ENCODE peak calls at places on chromosomes 16 and 17, in five cellular contexts. I is A549, J is left ventricle myocardium inferior, K is PC-3, L is uterus. W is an unnamed sample.

GRCh38 chr16:30870904-30871303 is 23.0 kb downstream of the BCL7C start:
- DNase-seq in I (no peak), J (no peak), K (no peak), L (no peak), W (no peak)

GRCh38 chr16:11250091-11250785 is 5.8 kb downstream of the SOCS1 start:
- DNase-seq in I (no peak), J (no peak), K (peak; percentile 19), L (no peak), W (no peak)

GRCh38 chr16:5865231-5865630 is 767.6 kb upstream of the EEF2KMT start:
- DNase-seq in I (no peak), J (no peak), K (no peak), L (no peak), W (no peak)

GRCh38 chr17:1773755-1774181 is 11.9 kb downstream of the SERPINF1 start:
- DNase-seq in I (no peak), J (no peak), K (no peak), L (peak; percentile 65), W (no peak)

GRCh38 chr16:1057252-1057932 is 15.2 kb upstream of the SSTR5 start:
- DNase-seq in I (peak; percentile 63), J (no peak), K (peak; percentile 44), L (no peak), W (no peak)

GRCh38 chr17:1870592-1870991 is 40.8 kb downstream of the RPA1 start:
- DNase-seq in I (no peak), J (no peak), K (no peak), L (no peak), W (no peak)

GRCh38 chr17:57662644-57663308 is 82.3 kb downstream of the CCDC182 start:
- DNase-seq in I (peak; percentile 37), J (peak; percentile 96), K (peak; percentile 100), L (peak; percentile 96), W (peak; percentile 97)

GRCh38 chr17:40751065-40751464 is 4.1 kb downstream of the KRT25 start:
- DNase-seq in I (no peak), J (no peak), K (no peak), L (no peak), W (no peak)

GRCh38 chr17:66967867-66968543 is 3.5 kb downstream of the CACNG4 start:
- DNase-seq in I (no peak), J (no peak), K (no peak), L (no peak), W (no peak)

GRCh38 chr16:337437-337836 is 15.1 kb downstream of the AXIN1 start:
- DNase-seq in I (no peak), J (no peak), K (no peak), L (no peak), W (no peak)

GRCh38 chr17:43200127-43200526 is 11.5 kb upstream of the TMEM106A start:
- DNase-seq in I (no peak), J (no peak), K (no peak), L (no peak), W (no peak)

GRCh38 chr16:55552621-55553020 is 13.9 kb upstream of the CAPNS2 start:
- DNase-seq in I (no peak), J (no peak), K (peak; percentile 51), L (no peak), W (no peak)

GRCh38 chr17:75517277-75517865 is 1.0 kb downstream of the TSEN54 start:
- DNase-seq in I (peak; percentile 81), J (no peak), K (peak; percentile 43), L (no peak), W (no peak)

GRCh38 chr16:70660672-70661350 is 14.5 kb downstream of the IL34 start:
- DNase-seq in I (no peak), J (no peak), K (no peak), L (no peak), W (no peak)

GRCh38 chr16:48531011-48531962 is 78.7 kb downstream of the N4BP1 start:
- DNase-seq in I (no peak), J (peak; percentile 53), K (no peak), L (peak; percentile 59), W (no peak)

GRCh38 chr16:66924527-66925321 is 611 bp downstream of the RRAD start:
- DNase-seq in I (peak; percentile 81), J (peak; percentile 56), K (peak; percentile 23), L (no peak), W (no peak)

GRCh38 chr17:66725956-66726355 is 109.0 kb upstream of the CACNG5 start:
- DNase-seq in I (no peak), J (no peak), K (no peak), L (no peak), W (no peak)

GRCh38 chr16:71479420-71479819 is 9.7 kb downstream of the ZNF19 start:
- DNase-seq in I (no peak), J (no peak), K (peak; percentile 30), L (no peak), W (no peak)

GRCh38 chr17:14396542-14396941 is 95.7 kb downstream of the HS3ST3B1 start:
- DNase-seq in I (no peak), J (no peak), K (no peak), L (no peak), W (no peak)

GRCh38 chr16:56625140-56625942 is at the start of gene MT1E:
- DNase-seq in I (no peak), J (peak; percentile 88), K (no peak), L (peak; percentile 63), W (peak; percentile 66)

GRCh38 chr16:81627024-81627423 is 152.1 kb upstream of the PLCG2 start:
- DNase-seq in I (no peak), J (no peak), K (no peak), L (no peak), W (no peak)

GRCh38 chr17:15123593-15124590 is 141.2 kb downstream of the PMP22 start:
- DNase-seq in I (no peak), J (no peak), K (no peak), L (no peak), W (no peak)

GRCh38 chr17:29621751-29622194 is 939 bp downstream of the CORO6 start:
- DNase-seq in I (no peak), J (no peak), K (no peak), L (no peak), W (no peak)

GRCh38 chr16:75293746-75294145 is 42.3 kb upstream of the BCAR1 start:
- DNase-seq in I (no peak), J (no peak), K (no peak), L (no peak), W (no peak)

GRCh38 chr17:63550816-63551639 is 751 bp downstream of the DCAF7 start:
- DNase-seq in I (peak; percentile 49), J (no peak), K (peak; percentile 57), L (no peak), W (peak; percentile 51)

GRCh38 chr16:1929578-1930337 is 11.5 kb upstream of the HS3ST6 start:
- DNase-seq in I (peak; percentile 82), J (peak; percentile 93), K (peak; percentile 80), L (peak; percentile 91), W (peak; percentile 57)

GRCh38 chr17:64785050-64785449 is 122.9 kb upstream of the SMURF2 start:
- DNase-seq in I (no peak), J (no peak), K (no peak), L (peak; percentile 10), W (no peak)

GRCh38 chr16:48180868-48181480 is 25.2 kb upstream of the ABCC12 start:
- DNase-seq in I (no peak), J (no peak), K (no peak), L (no peak), W (no peak)

GRCh38 chr16:67236551-67237395 is 9.8 kb downstream of the TMEM208 start:
- DNase-seq in I (peak; percentile 75), J (no peak), K (peak; percentile 51), L (no peak), W (peak; percentile 98)

DNA sequence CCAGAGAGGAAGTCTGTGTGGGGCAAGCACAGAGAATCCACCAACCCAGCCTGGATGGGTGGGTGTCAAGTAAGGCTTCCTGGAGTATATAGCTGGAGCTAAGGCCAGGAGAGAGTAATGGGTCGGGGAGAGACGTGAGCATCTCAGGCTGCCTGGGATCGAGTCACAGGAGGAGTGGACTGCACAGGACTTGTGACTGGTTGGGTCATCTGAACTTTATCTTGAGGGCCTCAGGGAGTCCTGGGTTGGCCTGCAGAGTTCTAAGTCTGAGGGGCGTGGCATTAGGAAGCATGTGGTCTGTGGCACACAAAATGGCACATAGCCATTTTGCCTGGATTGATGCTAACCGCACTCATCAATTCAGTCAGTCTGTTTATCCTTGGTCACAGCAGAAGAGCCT is 1.5 kb downstream of the PLA2G15 start:
- DNase-seq in I (no peak), J (no peak), K (no peak), L (no peak), W (no peak)
- H3K27ac ChIP-seq in I (no peak overlapping the region), J (peak overlapping the region; percentile 93), K (no peak overlapping the region), L (no peak overlapping the region), W (no peak overlapping the region)

GRCh38 chr17:55728833-55729232 is 6.2 kb upstream of the TMEM100 start:
- DNase-seq in I (no peak), J (no peak), K (no peak), L (no peak), W (no peak)

GRCh38 chr17:55728361-55728760 is 5.7 kb upstream of the TMEM100 start:
- DNase-seq in I (no peak), J (no peak), K (no peak), L (no peak), W (no peak)

GRCh38 chr17:55726440-55726839 is 3.8 kb upstream of the TMEM100 start:
- DNase-seq in I (peak; percentile 10), J (peak; percentile 52), K (peak; percentile 70), L (peak; percentile 40), W (no peak)

GRCh38 chr17:55727275-55727674 is 4.6 kb upstream of the TMEM100 start:
- DNase-seq in I (no peak), J (no peak), K (no peak), L (no peak), W (no peak)

DNA sequence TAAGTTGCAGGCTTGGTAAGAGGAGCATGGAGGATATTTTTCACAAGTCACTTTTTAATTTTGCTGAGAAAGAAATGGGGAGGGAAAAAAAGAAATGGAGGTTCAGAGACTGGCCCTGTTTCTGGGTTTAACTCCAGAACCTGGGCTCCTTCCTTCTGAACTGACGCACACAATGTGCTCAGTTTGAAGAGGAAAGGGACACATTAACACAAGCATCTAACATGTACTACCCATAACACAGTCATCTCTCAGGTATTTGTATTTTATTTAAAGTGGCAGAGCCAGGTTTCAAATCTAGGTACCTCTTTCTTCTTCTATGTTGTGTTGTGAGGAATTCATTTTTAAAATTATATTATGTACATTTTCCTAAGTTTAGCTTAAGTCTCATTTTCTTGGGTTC is 5.3 kb upstream of the TMEM100 start:
- DNase-seq in I (no peak), J (no peak), K (peak; percentile 30), L (no peak), W (no peak)
- H3K27ac ChIP-seq in I (no peak overlapping the region), J (peak overlapping the region; percentile 93), K (no peak overlapping the region), L (no peak overlapping the region), W (no peak overlapping the region)

GRCh38 chr16:49700222-49700927 is 155.5 kb downstream of the ZNF423 start:
- DNase-seq in I (no peak), J (peak; percentile 36), K (no peak), L (peak; percentile 75), W (peak; percentile 68)

GRCh38 chr16:49700928-49701685 is 154.8 kb downstream of the ZNF423 start:
- DNase-seq in I (no peak), J (no peak), K (no peak), L (no peak), W (no peak)

GRCh38 chr16:49698931-49699715 is 156.8 kb downstream of the ZNF423 start:
- DNase-seq in I (no peak), J (peak; percentile 72), K (no peak), L (peak; percentile 66), W (no peak)

GRCh38 chr16:49698416-49698815 is 157.5 kb downstream of the ZNF423 start:
- DNase-seq in I (no peak), J (peak; percentile 46), K (no peak), L (peak; percentile 33), W (no peak)

GRCh38 chr16:49699718-49700117 is 156.2 kb downstream of the ZNF423 start:
- DNase-seq in I (no peak), J (peak; percentile 32), K (no peak), L (peak; percentile 37), W (no peak)
- H3K27ac ChIP-seq in I (no peak overlapping the region), J (peak overlapping the region; percentile 84), K (no peak overlapping the region), L (peak overlapping the region; percentile 87), W (no peak overlapping the region)

GRCh38 chr17:73516356-73516755 is 127.9 kb downstream of the SDK2 start:
- DNase-seq in I (no peak), J (no peak), K (no peak), L (no peak), W (no peak)
- H3K27ac ChIP-seq in I (no peak overlapping the region), J (no peak overlapping the region), K (no peak overlapping the region), L (no peak overlapping the region), W (no peak overlapping the region)

W was measured in H1.